ENCODE peak calls at places on chromosomes 16 and 17, in four cellular contexts. One of them, this sample, is unnamed.

GRCh38 chr16:67857547-67858233 is 10.2 kb upstream of the CENPT start:
- DNase-seq in K562: peak
- DNase-seq in H1: no peak
- DNase-seq in HepG2: peak
- DNase-seq in this sample: peak

GRCh38 chr16:15705064-15705565 is 55.1 kb downstream of the NDE1 start:
- DNase-seq in K562: no peak
- DNase-seq in H1: no peak
- DNase-seq in HepG2: no peak
- DNase-seq in this sample: no peak

GRCh38 chr17:7491583-7491982 is 7.4 kb downstream of the POLR2A start:
- DNase-seq in K562: no peak
- DNase-seq in H1: no peak
- DNase-seq in HepG2: no peak
- DNase-seq in this sample: no peak

GRCh38 chr17:6639014-6639650 is 1.4 kb downstream of the KIAA0753 start:
- DNase-seq in K562: peak
- DNase-seq in H1: no peak
- DNase-seq in HepG2: no peak
- DNase-seq in this sample: peak

GRCh38 chr16:85210423-85211169 is 98.3 kb upstream of the CIBAR2 start:
- DNase-seq in K562: no peak
- DNase-seq in H1: no peak
- DNase-seq in HepG2: no peak
- DNase-seq in this sample: no peak

GRCh38 chr16:11208916-11209665 is 46.9 kb downstream of the SOCS1 start:
- DNase-seq in K562: no peak
- DNase-seq in H1: no peak
- DNase-seq in HepG2: no peak
- DNase-seq in this sample: no peak

GRCh38 chr17:28684963-28685362 is 23.0 kb downstream of the SUPT6H start:
- DNase-seq in K562: peak
- DNase-seq in H1: no peak
- DNase-seq in HepG2: peak
- DNase-seq in this sample: no peak

GRCh38 chr17:3592216-3592860 is 16.9 kb downstream of the TRPV1 start:
- DNase-seq in K562: no peak
- DNase-seq in H1: no peak
- DNase-seq in HepG2: no peak
- DNase-seq in this sample: no peak

GRCh38 chr17:7177954-7178477 is 1.2 kb downstream of the ASGR1 start:
- DNase-seq in K562: no peak
- DNase-seq in H1: peak
- DNase-seq in HepG2: peak
- DNase-seq in this sample: peak

GRCh38 chr16:22001591-22001990 is 675 bp upstream of the PDZD9 start:
- DNase-seq in K562: no peak
- DNase-seq in H1: no peak
- DNase-seq in HepG2: no peak
- DNase-seq in this sample: no peak

GRCh38 chr17:42122371-42123303 is at the start of gene HSPB9:
- DNase-seq in K562: no peak
- DNase-seq in H1: peak
- DNase-seq in HepG2: no peak
- DNase-seq in this sample: no peak

GRCh38 chr17:73639322-73639721 is 4.9 kb downstream of the SDK2 start:
- DNase-seq in K562: no peak
- DNase-seq in H1: no peak
- DNase-seq in HepG2: no peak
- DNase-seq in this sample: no peak

GRCh38 chr17:7122386-7122785 is 7.8 kb upstream of the ASGR2 start:
- DNase-seq in K562: no peak
- DNase-seq in H1: no peak
- DNase-seq in HepG2: no peak
- DNase-seq in this sample: peak

GRCh38 chr17:53837131-53837530 is 14.4 kb downstream of the KIF2B start:
- DNase-seq in K562: no peak
- DNase-seq in H1: no peak
- DNase-seq in HepG2: no peak
- DNase-seq in this sample: no peak

GRCh38 chr16:17177968-17178880 is 292.5 kb downstream of the XYLT1 start:
- DNase-seq in K562: no peak
- DNase-seq in H1: no peak
- DNase-seq in HepG2: no peak
- DNase-seq in this sample: no peak

GRCh38 chr17:61967729-61968128 is 39.9 kb upstream of the INTS2 start:
- DNase-seq in K562: no peak
- DNase-seq in H1: no peak
- DNase-seq in HepG2: no peak
- DNase-seq in this sample: no peak

GRCh38 chr17:56867948-56868376 is 34.0 kb downstream of the DGKE start:
- DNase-seq in K562: no peak
- DNase-seq in H1: no peak
- DNase-seq in HepG2: no peak
- DNase-seq in this sample: peak

GRCh38 chr17:49707246-49707607 is 537 bp downstream of the SLC35B1 start:
- DNase-seq in K562: peak
- DNase-seq in H1: no peak
- DNase-seq in HepG2: no peak
- DNase-seq in this sample: peak

GRCh38 chr17:10729334-10730193 is at the start of gene TMEM220:
- DNase-seq in K562: no peak
- DNase-seq in H1: peak
- DNase-seq in HepG2: peak
- DNase-seq in this sample: peak

GRCh38 chr16:57630931-57631845 is 2.8 kb downstream of the ADGRG1 start:
- DNase-seq in K562: no peak
- DNase-seq in H1: no peak
- DNase-seq in HepG2: no peak
- DNase-seq in this sample: no peak

GRCh38 chr17:27945333-27945616 is 52.1 kb upstream of the LYRM9 start:
- DNase-seq in K562: no peak
- DNase-seq in H1: no peak
- DNase-seq in HepG2: no peak
- DNase-seq in this sample: no peak

GRCh38 chr16:84339316-84339715 is 29.0 kb upstream of the ATP2C2 start:
- DNase-seq in K562: no peak
- DNase-seq in H1: no peak
- DNase-seq in HepG2: no peak
- DNase-seq in this sample: no peak

DNA sequence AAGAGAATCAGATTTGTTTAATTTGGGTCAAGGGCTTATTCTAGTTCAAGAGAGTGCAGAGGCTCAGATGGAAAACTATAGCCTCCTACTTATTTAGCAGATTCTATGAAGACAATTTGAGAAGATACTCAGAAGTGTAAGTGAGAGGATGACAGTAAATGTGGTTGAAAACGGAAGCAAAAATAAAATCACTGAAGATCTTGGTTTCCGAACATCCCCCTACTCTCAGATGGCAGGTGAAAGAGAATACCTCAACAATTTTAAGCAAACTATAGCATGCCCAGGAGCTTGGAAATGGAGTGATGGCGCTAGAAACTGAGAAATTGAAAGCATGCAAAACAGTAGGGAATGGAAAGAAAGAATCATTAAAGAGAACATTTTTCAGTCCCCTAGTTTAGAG is 705.5 kb upstream of the CDH8 start:
- DNase-seq in K562: no peak
- DNase-seq in H1: no peak
- DNase-seq in HepG2: no peak
- DNase-seq in this sample: no peak
- TF ChIP-seq EZH2 in K562: no peak
- TF ChIP-seq EZH2 in H1: no peak
- TF ChIP-seq EZH2 in HepG2: no peak
- TF ChIP-seq EZH2 in this sample: no peak

DNA sequence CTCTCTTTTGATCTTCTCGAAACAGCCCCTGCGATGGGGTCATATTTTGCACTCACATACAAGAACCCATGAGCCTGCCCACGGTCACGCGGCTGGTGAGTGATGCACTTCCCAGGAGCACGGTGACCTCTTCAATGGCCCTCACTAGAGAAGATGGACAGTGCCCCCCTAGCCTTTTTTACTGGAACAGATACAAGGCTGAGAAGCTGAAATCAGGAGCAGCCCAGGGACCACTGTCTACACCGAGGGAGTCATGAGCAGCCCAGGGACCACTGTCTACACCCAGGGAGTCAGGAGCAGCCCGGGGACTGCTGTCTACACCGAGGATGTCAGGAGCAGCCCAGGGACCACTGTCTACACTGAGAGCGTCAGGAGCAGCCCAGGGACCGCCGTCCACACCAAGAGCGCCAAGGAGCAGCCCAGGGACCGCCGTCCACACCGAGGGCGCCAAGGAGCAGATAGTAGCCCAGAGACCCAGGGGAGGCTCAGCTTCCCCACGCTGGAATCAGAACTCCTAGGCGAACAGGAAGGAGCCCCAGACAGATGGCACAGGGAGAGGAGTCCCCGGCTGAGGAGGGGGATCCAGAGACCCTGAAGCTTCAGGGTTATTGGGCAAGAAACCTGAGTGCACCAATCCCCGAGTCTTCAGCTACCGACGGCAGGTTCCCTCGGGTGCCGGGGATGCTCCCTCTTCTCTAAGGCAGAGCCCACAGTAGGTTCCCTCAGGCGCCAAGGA is 23.8 kb downstream of the ACSF3 start:
- DNase-seq in K562: no peak
- DNase-seq in H1: no peak
- DNase-seq in HepG2: no peak
- DNase-seq in this sample: no peak
- H3K4me3 ChIP-seq in K562: no peak
- H3K4me3 ChIP-seq in H1: no peak
- H3K4me3 ChIP-seq in HepG2: no peak
- H3K4me3 ChIP-seq in this sample: no peak

DNA sequence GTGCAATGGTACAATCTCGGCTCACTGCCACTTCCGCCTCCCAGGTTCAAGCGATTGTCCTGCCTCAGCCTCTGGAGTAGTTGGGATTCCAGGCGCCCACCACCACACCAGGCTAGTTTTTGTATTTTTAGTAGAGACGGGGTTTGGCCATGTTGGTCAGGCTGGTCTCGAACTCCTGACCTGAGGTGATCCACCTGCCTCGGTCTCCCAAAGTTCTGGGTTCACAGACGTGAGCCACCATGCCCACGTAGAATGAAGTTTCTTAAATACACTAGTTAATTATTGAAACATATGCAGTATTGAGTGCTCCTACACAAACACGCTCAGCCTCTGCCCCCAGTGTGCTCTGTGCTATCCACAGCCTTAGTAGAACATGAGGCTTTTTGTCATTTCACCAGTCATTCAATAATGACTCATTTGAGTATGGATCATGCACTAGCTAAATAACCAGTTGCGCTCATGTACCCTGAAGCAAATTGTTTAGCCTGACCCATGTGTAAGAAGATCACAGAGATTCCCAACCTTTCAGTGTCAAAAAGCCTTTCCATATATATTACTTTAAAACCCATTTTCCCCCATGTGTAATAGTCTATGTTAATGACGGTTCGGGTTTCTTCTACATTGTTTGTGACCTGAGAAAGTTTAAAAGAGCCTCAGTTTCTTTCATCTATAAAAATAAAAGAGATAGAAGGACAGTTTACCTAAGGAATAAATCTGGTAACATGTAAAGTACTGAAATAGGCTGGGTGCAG is 49.7 kb downstream of the TUBD1 start:
- DNase-seq in K562: peak
- DNase-seq in H1: no peak
- DNase-seq in HepG2: peak
- DNase-seq in this sample: peak
- TF ChIP-seq JUN in K562: no peak
- TF ChIP-seq JUN in H1: no peak
- TF ChIP-seq JUN in HepG2: no peak
- TF ChIP-seq JUN in this sample: peak

DNA sequence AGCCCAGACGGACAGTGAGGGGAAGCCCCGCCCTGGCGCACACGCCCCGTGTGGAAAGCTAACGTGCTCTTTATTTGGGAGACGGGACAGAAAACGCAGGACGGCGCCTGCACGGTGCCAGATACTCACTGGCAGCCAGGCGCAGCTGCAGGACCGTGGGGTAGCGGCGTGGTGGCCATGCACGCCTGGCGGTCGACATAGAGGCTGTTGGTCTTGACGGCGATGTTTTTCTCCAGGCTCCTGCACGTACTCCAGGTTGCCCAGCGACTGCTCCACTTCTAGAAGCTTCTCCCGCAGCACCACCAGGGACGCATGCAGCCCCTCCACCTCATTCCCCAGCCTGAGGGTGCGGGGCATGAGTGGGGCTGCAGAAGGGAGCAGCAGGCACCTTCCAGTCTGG is 5.1 kb upstream of the C1QTNF8 start:
- DNase-seq in K562: no peak
- DNase-seq in H1: no peak
- DNase-seq in HepG2: no peak
- DNase-seq in this sample: no peak
- TF ChIP-seq EZH2 in K562: no peak
- TF ChIP-seq EZH2 in H1: no peak
- TF ChIP-seq EZH2 in HepG2: no peak
- TF ChIP-seq EZH2 in this sample: no peak

GRCh38 chr17:1009411-1010085 is 12.6 kb downstream of the TIMM22 start:
- DNase-seq in K562: no peak
- DNase-seq in H1: no peak
- DNase-seq in HepG2: no peak
- DNase-seq in this sample: no peak

GRCh38 chr17:1005361-1005946 is 8.5 kb downstream of the TIMM22 start:
- DNase-seq in K562: no peak
- DNase-seq in H1: no peak
- DNase-seq in HepG2: no peak
- DNase-seq in this sample: peak

GRCh38 chr17:1008008-1008761 is 11.3 kb downstream of the TIMM22 start:
- DNase-seq in K562: no peak
- DNase-seq in H1: no peak
- DNase-seq in HepG2: no peak
- DNase-seq in this sample: no peak

GRCh38 chr17:1006054-1006453 is 9.1 kb downstream of the TIMM22 start:
- DNase-seq in K562: no peak
- DNase-seq in H1: no peak
- DNase-seq in HepG2: no peak
- DNase-seq in this sample: no peak

DNA sequence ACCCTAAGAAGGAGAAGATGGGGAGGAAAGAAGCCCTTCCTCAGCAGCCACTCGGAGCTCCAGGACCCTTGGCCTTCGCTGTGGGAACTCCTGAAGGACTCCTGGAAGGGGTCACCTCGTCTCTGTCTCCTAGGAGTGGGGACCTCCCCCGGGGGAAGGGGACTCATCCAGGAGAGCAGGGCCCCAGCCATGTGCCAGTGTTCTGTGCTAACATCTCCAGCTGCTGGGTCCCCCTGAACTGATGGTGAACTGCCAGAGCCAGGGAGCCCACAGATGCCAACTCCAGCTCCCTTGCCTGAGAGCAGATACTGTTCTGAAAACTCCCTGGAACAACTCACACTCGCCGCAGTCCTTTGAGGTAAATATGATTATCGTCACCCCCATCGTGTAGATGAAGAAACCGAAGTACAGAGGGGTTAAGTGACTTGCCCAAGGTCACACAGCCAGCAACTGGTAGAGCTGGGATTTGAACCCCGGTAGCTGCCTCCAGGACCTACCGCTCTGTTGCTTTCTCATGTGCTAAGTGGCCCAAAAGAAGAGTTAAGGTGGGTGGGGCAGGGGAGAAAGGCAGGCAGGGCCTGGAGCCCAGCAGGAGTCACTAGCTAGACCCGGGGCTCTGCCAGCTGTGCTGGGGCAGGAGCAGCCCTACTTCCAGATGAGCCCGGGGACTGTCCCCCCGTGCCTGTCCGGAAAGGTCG is 10.5 kb downstream of the TIMM22 start:
- DNase-seq in K562: no peak
- DNase-seq in H1: no peak
- DNase-seq in HepG2: no peak
- DNase-seq in this sample: no peak
- H3K4me3 ChIP-seq in K562: no peak
- H3K4me3 ChIP-seq in H1: no peak
- H3K4me3 ChIP-seq in HepG2: no peak
- H3K4me3 ChIP-seq in this sample: no peak